ENCODE peak calls at places on chromosomes 5 and 9, in seven cellular contexts. One of them, this sample, is unnamed. For H3K4me1, the result is how much of the 10 kb centered on the place peaks cover.

GRCh38 chr5:44727100-44727499 is 81.6 kb upstream of the MRPS30 start:
- DNase-seq in IMR-90: no peak
- DNase-seq in mesenchymal stem cell: no peak
- DNase-seq in mesendoderm: no peak
- DNase-seq in H9: no peak
- DNase-seq in H1: no peak
- DNase-seq in trophoblast cell: no peak
- DNase-seq in this sample: no peak

GRCh38 chr5:118519466-118519865 is 468.9 kb downstream of the DTWD2 start:
- DNase-seq in IMR-90: no peak
- DNase-seq in mesenchymal stem cell: no peak
- DNase-seq in mesendoderm: no peak
- DNase-seq in H9: no peak
- DNase-seq in H1: no peak
- DNase-seq in trophoblast cell: no peak
- DNase-seq in this sample: no peak

GRCh38 chr5:54701179-54701578 is 183.6 kb downstream of the SNX18 start:
- DNase-seq in IMR-90: peak
- DNase-seq in mesenchymal stem cell: peak
- DNase-seq in mesendoderm: peak
- DNase-seq in H9: no peak
- DNase-seq in H1: no peak
- DNase-seq in trophoblast cell: peak
- DNase-seq in this sample: no peak

GRCh38 chr9:114317665-114318357 is 5.1 kb upstream of the ORM1 start:
- DNase-seq in IMR-90: peak
- DNase-seq in mesenchymal stem cell: peak
- DNase-seq in mesendoderm: no peak
- DNase-seq in H9: no peak
- DNase-seq in H1: peak
- DNase-seq in trophoblast cell: peak
- DNase-seq in this sample: no peak

GRCh38 chr9:120394058-120394669 is 185.8 kb downstream of the CDK5RAP2 start:
- DNase-seq in IMR-90: peak
- DNase-seq in mesenchymal stem cell: peak
- DNase-seq in mesendoderm: no peak
- DNase-seq in H9: no peak
- DNase-seq in H1: no peak
- DNase-seq in trophoblast cell: no peak
- DNase-seq in this sample: no peak

GRCh38 chr9:14846871-14847311 is 63.3 kb downstream of the FREM1 start:
- DNase-seq in IMR-90: peak
- DNase-seq in mesenchymal stem cell: peak
- DNase-seq in mesendoderm: peak
- DNase-seq in H9: peak
- DNase-seq in H1: peak
- DNase-seq in trophoblast cell: peak
- DNase-seq in this sample: peak

GRCh38 chr5:144017119-144017518 is 153.3 kb downstream of the YIPF5 start:
- DNase-seq in IMR-90: no peak
- DNase-seq in mesenchymal stem cell: no peak
- DNase-seq in mesendoderm: no peak
- DNase-seq in H9: no peak
- DNase-seq in H1: no peak
- DNase-seq in trophoblast cell: no peak
- DNase-seq in this sample: no peak

GRCh38 chr9:119375892-119376291 is 6.7 kb upstream of the BRINP1 start:
- DNase-seq in IMR-90: no peak
- DNase-seq in mesenchymal stem cell: peak
- DNase-seq in mesendoderm: peak
- DNase-seq in H9: peak
- DNase-seq in H1: no peak
- DNase-seq in trophoblast cell: peak
- DNase-seq in this sample: peak

GRCh38 chr5:124742983-124743533 is 3.4 kb downstream of the ZNF608 start:
- DNase-seq in IMR-90: peak
- DNase-seq in mesenchymal stem cell: peak
- DNase-seq in mesendoderm: peak
- DNase-seq in H9: no peak
- DNase-seq in H1: peak
- DNase-seq in trophoblast cell: peak
- DNase-seq in this sample: no peak

GRCh38 chr9:125074976-125075375 is 68.4 kb downstream of the SCAI start:
- DNase-seq in IMR-90: peak
- DNase-seq in mesenchymal stem cell: peak
- DNase-seq in mesendoderm: no peak
- DNase-seq in H9: no peak
- DNase-seq in H1: no peak
- DNase-seq in trophoblast cell: peak
- DNase-seq in this sample: no peak

GRCh38 chr5:20157089-20157488 is 169.1 kb upstream of the CDH18 start:
- DNase-seq in IMR-90: no peak
- DNase-seq in mesenchymal stem cell: peak
- DNase-seq in mesendoderm: no peak
- DNase-seq in H9: no peak
- DNase-seq in H1: no peak
- DNase-seq in trophoblast cell: peak
- DNase-seq in this sample: no peak

GRCh38 chr5:139925163-139925562 is 117.9 kb downstream of the NRG2 start:
- DNase-seq in IMR-90: no peak
- DNase-seq in mesenchymal stem cell: no peak
- DNase-seq in mesendoderm: no peak
- DNase-seq in H9: no peak
- DNase-seq in H1: no peak
- DNase-seq in trophoblast cell: no peak
- DNase-seq in this sample: no peak

GRCh38 chr5:104909803-104910202 is 1347.2 kb upstream of the NUDT12 start:
- DNase-seq in IMR-90: no peak
- DNase-seq in mesenchymal stem cell: no peak
- DNase-seq in mesendoderm: no peak
- DNase-seq in H9: no peak
- DNase-seq in H1: no peak
- DNase-seq in trophoblast cell: no peak
- DNase-seq in this sample: no peak

GRCh38 chr9:131112374-131113159 is 12.8 kb upstream of the NUP214 start:
- DNase-seq in IMR-90: no peak
- DNase-seq in mesenchymal stem cell: no peak
- DNase-seq in mesendoderm: no peak
- DNase-seq in H9: no peak
- DNase-seq in H1: no peak
- DNase-seq in trophoblast cell: no peak
- DNase-seq in this sample: no peak

GRCh38 chr5:89936576-89936975 is 473.0 kb downstream of the CETN3 start:
- DNase-seq in IMR-90: no peak
- DNase-seq in mesenchymal stem cell: no peak
- DNase-seq in mesendoderm: no peak
- DNase-seq in H9: no peak
- DNase-seq in H1: no peak
- DNase-seq in trophoblast cell: no peak
- DNase-seq in this sample: no peak

GRCh38 chr5:33482335-33482734 is 41.6 kb downstream of the TARS1 start:
- DNase-seq in IMR-90: no peak
- DNase-seq in mesenchymal stem cell: no peak
- DNase-seq in mesendoderm: peak
- DNase-seq in H9: peak
- DNase-seq in H1: no peak
- DNase-seq in trophoblast cell: no peak
- DNase-seq in this sample: peak

GRCh38 chr9:22244141-22245011 is 202.2 kb upstream of the DMRTA1 start:
- DNase-seq in IMR-90: peak
- DNase-seq in mesenchymal stem cell: peak
- DNase-seq in mesendoderm: peak
- DNase-seq in H9: peak
- DNase-seq in H1: no peak
- DNase-seq in trophoblast cell: peak
- DNase-seq in this sample: no peak

GRCh38 chr9:122364783-122365150 is 6.1 kb upstream of the PTGS1 start:
- DNase-seq in IMR-90: peak
- DNase-seq in mesenchymal stem cell: no peak
- DNase-seq in mesendoderm: no peak
- DNase-seq in H9: no peak
- DNase-seq in H1: no peak
- DNase-seq in trophoblast cell: no peak
- DNase-seq in this sample: no peak

GRCh38 chr9:134617246-134617645 is 24.4 kb upstream of the COL5A1 start:
- DNase-seq in IMR-90: no peak
- DNase-seq in mesenchymal stem cell: no peak
- DNase-seq in mesendoderm: no peak
- DNase-seq in H9: peak
- DNase-seq in H1: no peak
- DNase-seq in trophoblast cell: no peak
- DNase-seq in this sample: no peak

GRCh38 chr9:131752231-131752884 is 12.5 kb upstream of the RAPGEF1 start:
- DNase-seq in IMR-90: no peak
- DNase-seq in mesenchymal stem cell: no peak
- DNase-seq in mesendoderm: no peak
- DNase-seq in H9: no peak
- DNase-seq in H1: no peak
- DNase-seq in trophoblast cell: no peak
- DNase-seq in this sample: no peak

DNA sequence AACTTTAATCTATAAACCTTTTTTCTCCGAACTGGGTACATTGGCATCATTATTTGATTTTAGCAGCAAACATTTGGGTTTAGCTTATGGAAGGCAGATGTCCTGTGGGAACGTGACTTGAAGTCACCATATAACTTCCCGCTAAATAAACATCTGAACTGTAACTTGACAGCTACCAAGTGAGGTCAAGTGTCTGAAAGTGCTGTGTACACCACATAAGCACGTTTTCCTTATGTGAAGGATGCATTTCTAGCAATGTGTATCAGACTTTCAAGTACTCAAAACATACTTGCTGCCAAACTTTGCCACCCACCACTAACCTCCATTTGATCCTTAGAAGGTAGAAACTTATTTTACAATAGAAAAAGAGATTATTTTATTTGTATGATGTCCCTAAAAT is 35.7 kb downstream of the SLC1A3 start:
- DNase-seq in IMR-90: no peak
- DNase-seq in mesenchymal stem cell: peak
- DNase-seq in mesendoderm: no peak
- DNase-seq in H9: no peak
- DNase-seq in H1: no peak
- DNase-seq in trophoblast cell: no peak
- DNase-seq in this sample: no peak
- H3K4me1 ChIP-seq in IMR-90: under half
- H3K4me1 ChIP-seq in mesenchymal stem cell: under half
- H3K4me1 ChIP-seq in mesendoderm: under half
- H3K4me1 ChIP-seq in H9: under half
- H3K4me1 ChIP-seq in H1: under half
- H3K4me1 ChIP-seq in trophoblast cell: under half
- H3K4me1 ChIP-seq in this sample: under half

GRCh38 chr9:137221477-137222111 is 446 bp downstream of the RNF208 start:
- DNase-seq in IMR-90: no peak
- DNase-seq in mesenchymal stem cell: no peak
- DNase-seq in mesendoderm: peak
- DNase-seq in H9: peak
- DNase-seq in H1: peak
- DNase-seq in trophoblast cell: no peak
- DNase-seq in this sample: no peak
- H2BK5ac ChIP-seq in IMR-90: no peak
- H2BK5ac ChIP-seq in mesenchymal stem cell: no peak
- H2BK5ac ChIP-seq in mesendoderm: no peak
- H2BK5ac ChIP-seq in H9: no peak
- H2BK5ac ChIP-seq in H1: no peak
- H2BK5ac ChIP-seq in trophoblast cell: no peak
- H2BK5ac ChIP-seq in this sample: no peak

GRCh38 chr5:55860268-55860667 is 9.1 kb downstream of the IL31RA start:
- DNase-seq in IMR-90: no peak
- DNase-seq in mesenchymal stem cell: no peak
- DNase-seq in mesendoderm: no peak
- DNase-seq in H9: no peak
- DNase-seq in H1: no peak
- DNase-seq in trophoblast cell: no peak
- DNase-seq in this sample: no peak

GRCh38 chr5:55853818-55854217 is 2.7 kb downstream of the IL31RA start:
- DNase-seq in IMR-90: peak
- DNase-seq in mesenchymal stem cell: peak
- DNase-seq in mesendoderm: no peak
- DNase-seq in H9: no peak
- DNase-seq in H1: no peak
- DNase-seq in trophoblast cell: no peak
- DNase-seq in this sample: no peak

GRCh38 chr5:55856511-55857246 is 5.5 kb downstream of the IL31RA start:
- DNase-seq in IMR-90: no peak
- DNase-seq in mesenchymal stem cell: no peak
- DNase-seq in mesendoderm: no peak
- DNase-seq in H9: no peak
- DNase-seq in H1: no peak
- DNase-seq in trophoblast cell: no peak
- DNase-seq in this sample: no peak

GRCh38 chr5:55855509-55855908 is 4.4 kb downstream of the IL31RA start:
- DNase-seq in IMR-90: peak
- DNase-seq in mesenchymal stem cell: no peak
- DNase-seq in mesendoderm: peak
- DNase-seq in H9: no peak
- DNase-seq in H1: no peak
- DNase-seq in trophoblast cell: no peak
- DNase-seq in this sample: no peak

GRCh38 chr5:55857247-55857640 is 6.1 kb downstream of the IL31RA start:
- DNase-seq in IMR-90: no peak
- DNase-seq in mesenchymal stem cell: no peak
- DNase-seq in mesendoderm: no peak
- DNase-seq in H9: no peak
- DNase-seq in H1: no peak
- DNase-seq in trophoblast cell: no peak
- DNase-seq in this sample: no peak
- H3K4ac ChIP-seq in IMR-90: no peak
- H3K4ac ChIP-seq in mesenchymal stem cell: no peak
- H3K4ac ChIP-seq in mesendoderm: no peak
- H3K4ac ChIP-seq in H9: no peak
- H3K4ac ChIP-seq in H1: no peak
- H3K4ac ChIP-seq in trophoblast cell: no peak
- H3K4ac ChIP-seq in this sample: no peak

GRCh38 chr5:113214026-113214425 is 220.8 kb downstream of the TSSK1B start:
- DNase-seq in IMR-90: no peak
- DNase-seq in mesenchymal stem cell: no peak
- DNase-seq in mesendoderm: no peak
- DNase-seq in H9: no peak
- DNase-seq in H1: no peak
- DNase-seq in trophoblast cell: no peak
- DNase-seq in this sample: no peak

GRCh38 chr5:113215401-113216060 is 219.3 kb downstream of the TSSK1B start:
- DNase-seq in IMR-90: peak
- DNase-seq in mesenchymal stem cell: peak
- DNase-seq in mesendoderm: peak
- DNase-seq in H9: no peak
- DNase-seq in H1: no peak
- DNase-seq in trophoblast cell: peak
- DNase-seq in this sample: no peak

GRCh38 chr5:113214606-113215323 is 220.0 kb downstream of the TSSK1B start:
- DNase-seq in IMR-90: no peak
- DNase-seq in mesenchymal stem cell: no peak
- DNase-seq in mesendoderm: peak
- DNase-seq in H9: no peak
- DNase-seq in H1: no peak
- DNase-seq in trophoblast cell: no peak
- DNase-seq in this sample: no peak

GRCh38 chr5:113213551-113213971 is 221.2 kb downstream of the TSSK1B start:
- DNase-seq in IMR-90: no peak
- DNase-seq in mesenchymal stem cell: no peak
- DNase-seq in mesendoderm: no peak
- DNase-seq in H9: no peak
- DNase-seq in H1: no peak
- DNase-seq in trophoblast cell: no peak
- DNase-seq in this sample: peak

GRCh38 chr5:113212244-113212920 is 222.4 kb downstream of the TSSK1B start:
- DNase-seq in IMR-90: peak
- DNase-seq in mesenchymal stem cell: peak
- DNase-seq in mesendoderm: no peak
- DNase-seq in H9: no peak
- DNase-seq in H1: no peak
- DNase-seq in trophoblast cell: peak
- DNase-seq in this sample: no peak
- H3K4me1 ChIP-seq in IMR-90: under half
- H3K4me1 ChIP-seq in mesenchymal stem cell: under half
- H3K4me1 ChIP-seq in mesendoderm: under half
- H3K4me1 ChIP-seq in H9: under half
- H3K4me1 ChIP-seq in H1: under half
- H3K4me1 ChIP-seq in trophoblast cell: under half
- H3K4me1 ChIP-seq in this sample: under half

This sample was measured in neuronal stem cell.